ENCODE peak calls at places on chromosome 5, in five cellular contexts. U is activated naive CD8-positive, alpha-beta T cell treated with anti-CD3 and anti-CD28 coated beads, Interleukin-2, amount 10 ng/mL, durations not matched to agents 7 days and 5 days; A is AG09309; H is PC-9; C is amygdala. L is an unnamed sample.

GRCh38 chr5:74995931-74996330 is 56.4 kb downstream of the GCNT4 start:
- DNase-seq in U (no peak), C (no peak), H (no peak), A (no peak), L (no peak)

GRCh38 chr5:77146896-77147295 is 59.8 kb upstream of the ZBED3 start:
- DNase-seq in U (no peak), H (no peak), C (no peak), A (no peak), L (peak)

GRCh38 chr5:60332244-60333018 is 367.5 kb downstream of the DEPDC1B start:
- DNase-seq in A (no peak), H (no peak), C (no peak), U (no peak), L (no peak)

GRCh38 chr5:43000198-43000840 is 39.8 kb downstream of the ANXA2R start:
- DNase-seq in C (no peak), U (no peak), H (peak), A (no peak), L (no peak)

GRCh38 chr5:176614805-176615478 is 5.0 kb upstream of the GPRIN1 start:
- DNase-seq in C (no peak), A (no peak), U (no peak), H (no peak), L (no peak)

GRCh38 chr5:112436139-112436538 is 17.1 kb upstream of the EPB41L4A start:
- DNase-seq in A (no peak), C (no peak), H (no peak), U (no peak), L (no peak)

GRCh38 chr5:132763369-132764036 is 13.5 kb downstream of the SEPTIN8 start:
- DNase-seq in U (no peak), A (no peak), C (no peak), H (no peak), L (no peak)

GRCh38 chr5:73338201-73339126 is 110.1 kb downstream of the FOXD1 start:
- DNase-seq in U (no peak), H (no peak), A (peak), C (no peak), L (no peak)

GRCh38 chr5:175275748-175276147 is 168.2 kb downstream of the DRD1 start:
- DNase-seq in U (no peak), H (no peak), C (no peak), A (no peak), L (no peak)

GRCh38 chr5:33827335-33827734 is 64.5 kb downstream of the ADAMTS12 start:
- DNase-seq in A (no peak), H (no peak), C (no peak), U (no peak), L (no peak)